ENCODE peak calls at places on chromosomes 12 and 14, in five cellular contexts. U, F, J, V and K are unnamed samples.

GRCh38 chr14:94653321-94653720 is 41.1 kb downstream of the SERPINA3 start:
- DNase-seq in V (no peak), F (no peak), U (no peak), J (no peak), K (no peak)

GRCh38 chr14:53570411-53571387 is 385.9 kb downstream of the BMP4 start:
- DNase-seq in V (no peak), F (no peak), U (no peak), J (no peak), K (no peak)

GRCh38 chr14:68628605-68629310 is 164.1 kb downstream of the ZFP36L1 start:
- DNase-seq in F (peak; percentile 47), J (no peak), V (no peak), U (no peak), K (no peak)

GRCh38 chr14:61420326-61420725 is 98.9 kb downstream of the PRKCH start:
- DNase-seq in V (no peak), F (no peak), U (no peak), J (no peak), K (no peak)

GRCh38 chr12:130344529-130344928 is 6.8 kb downstream of the PIWIL1 start:
- DNase-seq in U (no peak), F (no peak), J (no peak), V (no peak), K (no peak)

GRCh38 chr14:101706509-101707284 is 54.8 kb upstream of the PPP2R5C start:
- DNase-seq in U (no peak), J (no peak), F (no peak), V (no peak), K (no peak)

GRCh38 chr12:66693901-66694513 is 15.1 kb upstream of the GRIP1 start:
- DNase-seq in V (peak; percentile 32), J (peak; percentile 19), F (no peak), U (no peak), K (no peak)

GRCh38 chr14:74702293-74702692 is 10.6 kb downstream of the AREL1 start:
- DNase-seq in V (no peak), U (no peak), F (no peak), J (no peak), K (no peak)

GRCh38 chr14:33026850-33027420 is 88.3 kb downstream of the NPAS3 start:
- DNase-seq in J (no peak), U (no peak), V (no peak), F (no peak), K (no peak)

GRCh38 chr12:85693093-85693665 is 143.0 kb downstream of the RASSF9 start:
- DNase-seq in F (no peak), U (no peak), J (no peak), V (no peak), K (no peak)

GRCh38 chr12:22130671-22131070 is 84.7 kb downstream of the CMAS start:
- DNase-seq in J (no peak), F (no peak), V (no peak), U (no peak), K (no peak)

GRCh38 chr12:75721231-75721641 is 209.8 kb upstream of the KRR1 start:
- DNase-seq in V (no peak), U (no peak), J (no peak), F (no peak), K (no peak)

GRCh38 chr14:98503086-98503815 is 768.7 kb downstream of the BCL11B start:
- DNase-seq in V (no peak), F (no peak), J (no peak), U (no peak), K (no peak)

GRCh38 chr14:21734457-21735074 is 60.9 kb upstream of the OR4E1 start:
- DNase-seq in V (peak; percentile 39), J (no peak), F (peak; percentile 61), U (no peak), K (no peak)
- TF ChIP-seq CTCF in V (peak; percentile 68), J (no peak), F (peak; percentile 41), U (peak; percentile 69), K (no peak)

GRCh38 chr12:112803620-112804279 is 12.2 kb downstream of the RPH3A start:
- DNase-seq in J (no peak), U (no peak), V (no peak), F (no peak), K (no peak)
- TF ChIP-seq CTCF in J (no peak), U (no peak), V (no peak), F (no peak), K (no peak)

GRCh38 chr12:120235369-120236123 is 30.0 kb downstream of the PXN start:
- DNase-seq in F (no peak), U (no peak), V (no peak), J (no peak), K (no peak)
- TF ChIP-seq CTCF in F (no peak), U (peak; percentile 51), V (no peak), J (peak; percentile 22), K (no peak)

DNA sequence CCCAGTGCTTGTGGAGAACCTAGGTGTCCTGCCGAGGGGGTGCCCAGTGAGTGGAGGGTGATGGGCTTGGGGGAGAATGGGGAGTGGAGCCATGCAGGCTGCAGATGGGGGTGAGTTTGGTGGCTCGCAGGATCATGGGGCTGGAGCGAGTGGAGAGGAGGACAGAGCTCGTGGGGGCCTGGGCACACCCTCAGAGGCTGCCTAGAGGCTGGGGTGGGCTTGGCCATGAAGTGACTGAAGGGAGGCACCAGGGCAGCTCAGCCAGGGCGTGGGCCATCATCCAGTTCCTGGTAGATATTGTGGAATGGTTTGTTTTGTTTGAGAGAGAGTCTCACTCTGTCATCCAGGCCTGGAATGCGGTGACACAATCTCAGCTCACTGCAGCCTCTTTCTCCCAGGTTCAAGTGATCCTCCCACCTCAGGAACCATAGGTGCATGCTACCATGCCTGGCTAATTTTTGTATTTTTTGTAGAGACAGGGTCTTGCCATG is 43.4 kb upstream of the AMN start:
- DNase-seq in U (no peak), J (no peak), F (no peak), V (no peak), K (no peak)
- TF ChIP-seq CTCF in U (no peak), J (no peak), F (no peak), V (no peak), K (no peak)

GRCh38 chr12:5480953-5481300 is 49.0 kb downstream of the NTF3 start:
- DNase-seq in U (no peak), V (no peak), J (no peak), F (no peak), K (no peak)

GRCh38 chr12:5479761-5480160 is 47.9 kb downstream of the NTF3 start:
- DNase-seq in U (no peak), V (no peak), J (no peak), F (no peak), K (no peak)

GRCh38 chr12:5478081-5478706 is 46.3 kb downstream of the NTF3 start:
- DNase-seq in F (no peak), U (no peak), V (no peak), J (no peak), K (no peak)

GRCh38 chr12:5480218-5480952 is 48.5 kb downstream of the NTF3 start:
- DNase-seq in F (no peak), U (peak; percentile 30), J (peak; percentile 7), V (no peak), K (no peak)

DNA sequence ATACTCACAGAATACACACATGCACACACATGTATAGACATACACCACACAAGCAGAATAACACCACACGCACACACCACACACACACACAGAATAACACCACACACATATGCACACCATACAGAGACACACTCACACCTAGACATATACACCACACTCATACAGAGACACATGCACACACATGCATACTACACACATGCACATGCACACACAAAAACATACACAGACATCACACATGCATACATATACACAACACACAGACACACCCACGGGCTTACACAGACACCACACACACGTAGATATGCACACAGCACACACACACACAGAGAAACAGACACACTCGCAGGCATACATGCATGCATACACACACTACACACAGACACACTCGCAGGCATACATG is 49.7 kb downstream of the NTF3 start:
- DNase-seq in J (no peak), V (no peak), F (no peak), U (no peak), K (no peak)
- TF ChIP-seq CTCF in J (no peak), V (no peak), F (no peak), U (no peak), K (no peak)